ENCODE peak calls at places on chromosomes 13 and 19, in four cellular contexts. U is esophagus squamous epithelium; B is transverse colon; S is effector memory CD4-positive, alpha-beta T cell. Y is an unnamed sample.
A peak's percentile ranks its signal among the peaks of the same experiment; 100 is the strongest.

GRCh38 chr13:77176350-77176749 is 149.4 kb upstream of the FBXL3 start:
- DNase-seq in B (no peak), U (no peak), S (no peak), Y (no peak)

GRCh38 chr13:21338156-21338555 is 120.9 kb downstream of the ZDHHC20 start:
- DNase-seq in B (no peak), S (no peak), U (no peak), Y (no peak)

GRCh38 chr13:43307921-43308433 is 284.6 kb downstream of the DNAJC15 start:
- DNase-seq in B (peak; percentile 75), S (no peak), U (no peak), Y (no peak)

GRCh38 chr13:112972867-112973576 is 4.0 kb downstream of the MCF2L start:
- DNase-seq in B (peak; percentile 7), U (no peak), S (no peak), Y (no peak)

GRCh38 chr13:77810430-77810829 is 108.2 kb downstream of the EDNRB start:
- DNase-seq in U (no peak), S (no peak), B (no peak), Y (no peak)

GRCh38 chr13:84126671-84127171 is 244.4 kb upstream of the SLITRK1 start:
- DNase-seq in U (no peak), B (no peak), S (no peak), Y (no peak)

GRCh38 chr19:7897289-7897688 is 6.4 kb upstream of the MAP2K7 start:
- DNase-seq in U (no peak), S (no peak), B (no peak), Y (no peak)

GRCh38 chr13:23463631-23464030 is 30.1 kb upstream of the SACS start:
- DNase-seq in B (no peak), U (no peak), S (no peak), Y (no peak)

GRCh38 chr19:46461537-46461936 is 9.8 kb downstream of the PNMA8A start:
- DNase-seq in S (no peak), U (no peak), B (no peak), Y (no peak)

GRCh38 chr13:39417643-39418042 is 185.3 kb downstream of the LHFPL6 start:
- DNase-seq in B (no peak), S (no peak), U (no peak), Y (no peak)

GRCh38 chr13:38905861-38906260 is 84.8 kb downstream of the STOML3 start:
- DNase-seq in U (no peak), S (no peak), B (no peak), Y (no peak)

GRCh38 chr13:53028637-53029121 is at the start of gene OLFM4:
- DNase-seq in S (no peak), B (peak; percentile 51), U (no peak), Y (no peak)

GRCh38 chr19:44759083-44759804 is 10.7 kb downstream of the BCL3 start:
- DNase-seq in B (no peak), U (no peak), S (no peak), Y (no peak)

GRCh38 chr19:46579286-46579944 is 21.7 kb upstream of the CALM3 start:
- DNase-seq in U (no peak), B (no peak), S (no peak), Y (no peak)

GRCh38 chr13:80030491-80030890 is 310.4 kb downstream of the SPRY2 start:
- DNase-seq in S (no peak), U (no peak), B (peak; percentile 44), Y (no peak)

GRCh38 chr19:55451522-55452380 is 8.7 kb upstream of the SHISA7 start:
- DNase-seq in B (no peak), U (no peak), S (no peak), Y (no peak)

GRCh38 chr19:5308471-5309437 is 31.9 kb downstream of the PTPRS start:
- DNase-seq in U (no peak), B (peak; percentile 62), S (no peak), Y (no peak)

GRCh38 chr13:42497798-42498197 is 76.2 kb upstream of the TNFSF11 start:
- DNase-seq in S (no peak), B (no peak), U (no peak), Y (no peak)

GRCh38 chr13:77988355-77988754 is 69.7 kb upstream of the EDNRB start:
- DNase-seq in U (no peak), B (no peak), S (no peak), Y (no peak)

GRCh38 chr19:35063940-35064818 is 22.7 kb downstream of the HPN start:
- DNase-seq in S (no peak), U (no peak), B (no peak), Y (no peak)

GRCh38 chr19:57269515-57270250 is 10.6 kb upstream of the ZNF460 start:
- DNase-seq in U (no peak), B (no peak), S (no peak), Y (no peak)
- H3K27ac ChIP-seq in U (no peak overlapping the region), B (no peak overlapping the region), S (no peak overlapping the region), Y (no peak overlapping the region)

DNA sequence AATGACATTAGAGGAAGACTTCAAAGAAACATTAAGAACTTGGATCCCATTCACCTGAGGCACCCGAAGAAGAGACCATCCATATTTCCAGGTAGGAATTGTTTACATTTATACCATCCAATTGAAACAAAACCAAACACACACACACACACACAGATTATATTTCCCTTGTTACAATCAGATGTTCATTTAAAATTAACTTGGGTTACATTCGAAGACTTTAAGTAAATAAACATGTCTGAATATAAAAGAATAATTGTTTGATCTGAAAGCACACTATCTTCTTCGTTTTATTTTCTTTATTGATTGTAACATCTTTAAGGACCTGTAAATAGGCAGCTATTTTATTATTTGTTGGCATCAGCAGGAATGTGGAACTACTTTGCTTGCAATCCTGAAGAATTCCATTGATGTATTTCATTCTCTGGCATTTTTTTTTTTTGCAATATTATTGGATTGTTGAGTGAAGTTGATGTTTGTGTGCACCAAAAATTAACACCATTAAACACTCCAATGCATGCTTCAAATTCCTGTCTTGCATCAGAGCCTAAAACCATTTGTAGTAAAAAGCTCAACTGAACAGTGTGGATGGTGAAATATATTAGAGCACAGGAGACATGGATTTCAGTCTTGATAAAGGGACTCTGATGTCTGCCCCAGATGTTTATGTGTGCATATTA is 85.3 kb upstream of the FRY start:
- DNase-seq in B (no peak), S (no peak), U (no peak), Y (no peak)
- H3K4me3 ChIP-seq in B (no peak overlapping the region), S (no peak overlapping the region), U (no peak overlapping the region), Y (no peak overlapping the region)

DNA sequence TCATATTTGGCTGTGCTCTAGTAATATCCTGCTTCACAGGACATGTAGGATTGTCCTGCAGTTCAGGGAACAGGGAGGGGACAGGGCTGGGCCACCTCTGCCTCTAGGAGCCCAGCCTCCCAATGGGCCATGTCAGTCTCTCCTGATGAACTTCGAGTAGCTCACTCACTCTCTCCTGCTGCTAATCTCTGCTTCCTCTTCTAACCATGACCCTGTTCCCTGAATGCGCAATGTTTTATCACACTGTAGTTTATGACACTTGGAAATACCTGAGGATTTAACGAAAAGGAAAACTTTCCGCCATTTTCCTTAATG is 9.2 kb downstream of the PARP4 start:
- DNase-seq in B (peak; percentile 39), S (no peak), U (no peak), Y (no peak)
- H3K27ac ChIP-seq in B (peak overlapping the region; percentile 65), S (no peak overlapping the region), U (peak overlapping the region; percentile 71), Y (no peak overlapping the region)

GRCh38 chr19:14361824-14362223 is 19.4 kb upstream of the ADGRE5 start:
- DNase-seq in S (no peak), B (no peak), U (no peak), Y (no peak)

GRCh38 chr19:14368011-14368513 is 13.2 kb upstream of the ADGRE5 start:
- DNase-seq in S (no peak), U (no peak), B (no peak), Y (no peak)

GRCh38 chr19:14366529-14366928 is 14.7 kb upstream of the ADGRE5 start:
- DNase-seq in U (peak; percentile 46), S (peak; percentile 74), B (peak; percentile 95), Y (peak; percentile 81)

GRCh38 chr19:14367016-14367415 is 14.2 kb upstream of the ADGRE5 start:
- DNase-seq in B (no peak), U (no peak), S (no peak), Y (no peak)

DNA sequence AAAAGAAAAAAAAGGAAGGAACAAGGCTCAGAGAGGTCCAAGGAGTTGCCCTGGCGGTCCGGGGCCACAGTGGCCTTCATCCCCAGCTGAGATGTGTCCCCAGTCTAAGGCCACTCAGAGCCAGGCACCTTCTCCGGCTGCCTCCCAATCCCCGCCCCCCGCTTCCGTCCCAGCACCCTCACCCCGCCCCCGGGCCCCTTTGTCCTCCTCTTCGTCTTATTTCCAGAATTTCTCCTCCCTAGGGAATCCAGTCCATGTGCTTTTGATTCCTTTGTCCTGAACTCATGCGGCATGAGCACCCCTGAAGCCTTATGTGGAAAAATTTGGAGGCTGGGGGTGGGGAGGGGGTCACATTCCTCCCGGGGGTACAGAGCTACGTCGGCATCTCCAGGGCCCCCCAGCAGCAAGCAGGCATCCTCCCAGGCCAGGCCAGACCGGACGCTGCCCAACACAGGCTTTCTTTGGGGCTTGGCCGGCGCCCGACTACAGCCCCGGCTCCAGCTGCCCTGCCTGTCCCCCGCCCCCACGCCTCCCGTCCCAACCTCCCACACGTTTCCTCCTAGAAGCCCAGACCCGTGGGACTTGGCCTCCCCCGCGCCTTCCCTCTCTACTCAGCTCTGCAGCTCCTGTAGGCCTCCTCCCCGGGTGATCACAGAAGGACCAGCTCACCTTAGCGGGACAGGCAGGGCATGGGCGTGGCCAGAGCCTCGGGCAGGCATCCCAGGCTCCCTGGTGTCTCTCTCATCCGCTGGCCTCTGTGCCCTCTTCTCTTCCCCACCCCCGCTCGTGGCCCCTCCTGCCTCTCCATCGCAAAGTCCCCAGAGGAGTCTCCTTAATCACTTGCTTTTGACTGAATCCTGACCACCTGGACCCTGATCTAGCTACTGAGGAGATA is 17.8 kb upstream of the ADGRE5 start:
- DNase-seq in B (peak; percentile 75), U (no peak), S (no peak), Y (peak; percentile 82)
- H3K4me3 ChIP-seq in B (peak overlapping the region; percentile 25), U (peak overlapping the region; percentile 8), S (peak overlapping the region; percentile 66), Y (peak overlapping the region; percentile 36)

GRCh38 chr13:45243072-45243471 is 42.2 kb upstream of the KCTD4 start:
- DNase-seq in B (peak; percentile 74), S (no peak), U (no peak), Y (no peak)
- H3K27ac ChIP-seq in B (peak overlapping the region; percentile 74), S (no peak overlapping the region), U (peak overlapping the region; percentile 3), Y (no peak overlapping the region)

GRCh38 chr19:15431396-15432017 is 12.7 kb upstream of the AKAP8L start:
- DNase-seq in U (no peak), B (no peak), S (no peak), Y (no peak)

GRCh38 chr19:15432018-15432494 is 13.3 kb upstream of the AKAP8L start:
- DNase-seq in B (no peak), U (no peak), S (no peak), Y (no peak)

GRCh38 chr19:15428956-15429824 is 10.4 kb upstream of the AKAP8L start:
- DNase-seq in S (no peak), U (no peak), B (no peak), Y (no peak)

GRCh38 chr19:15429825-15430467 is 11.2 kb upstream of the AKAP8L start:
- DNase-seq in U (no peak), S (no peak), B (no peak), Y (no peak)

DNA sequence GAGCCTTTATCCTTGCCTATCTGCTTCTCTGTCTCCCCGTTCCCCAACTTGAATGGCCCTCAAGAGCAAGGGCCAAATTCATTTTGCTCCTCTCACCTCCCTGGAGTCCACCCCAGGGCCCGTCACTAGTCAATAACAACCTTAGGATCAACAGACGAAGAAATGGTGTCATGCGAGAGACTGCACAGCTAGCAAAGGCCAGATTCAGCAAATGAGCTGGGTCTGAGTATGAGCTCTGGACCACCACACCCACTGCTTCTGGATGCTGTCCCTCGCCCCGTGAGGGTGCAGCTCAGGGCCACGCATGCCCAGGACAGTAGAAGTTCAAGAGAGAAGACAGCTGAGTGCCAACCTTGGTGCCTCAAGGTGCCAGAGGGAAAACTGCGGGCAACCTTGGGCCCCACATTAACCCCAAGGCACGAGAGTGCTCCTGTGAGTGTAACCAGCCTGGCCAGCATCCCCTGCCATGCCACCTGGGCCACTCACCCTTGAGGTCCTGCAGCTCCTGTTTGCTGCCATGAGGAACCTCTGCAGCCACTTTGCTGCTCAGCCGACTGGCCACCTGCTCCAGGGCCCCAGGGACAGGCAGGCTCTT is 11.8 kb upstream of the AKAP8L start:
- DNase-seq in U (no peak), S (no peak), B (no peak), Y (no peak)
- H3K4me3 ChIP-seq in U (no peak overlapping the region), S (no peak overlapping the region), B (peak overlapping the region; percentile 98), Y (no peak overlapping the region)

Y was measured in iPS DF 6.9.